ENCODE peak calls at places on chromosomes 13 and 19, in six cellular contexts. One of them, this sample, is unnamed. For H3K9me3, the result is how much of the 10 kb centered on the place peaks cover.

GRCh38 chr19:13984875-13985741 is 21.0 kb downstream of the RFX1 start:
- DNase-seq in neuronal stem cell: no peak
- DNase-seq in NT2/D1: no peak
- DNase-seq in endodermal cell: no peak
- DNase-seq in GM23248: no peak
- DNase-seq in mammary epithelial cell: no peak
- DNase-seq in this sample: no peak

GRCh38 chr19:10226021-10226375 is 5.1 kb downstream of the S1PR2 start:
- DNase-seq in NT2/D1: no peak
- DNase-seq in neuronal stem cell: no peak
- DNase-seq in GM23248: no peak
- DNase-seq in mammary epithelial cell: no peak
- DNase-seq in endodermal cell: no peak
- DNase-seq in this sample: no peak

GRCh38 chr13:54687173-54687572 is 1658.6 kb downstream of the OLFM4 start:
- DNase-seq in mammary epithelial cell: no peak
- DNase-seq in endodermal cell: no peak
- DNase-seq in neuronal stem cell: no peak
- DNase-seq in NT2/D1: no peak
- DNase-seq in GM23248: no peak
- DNase-seq in this sample: no peak

GRCh38 chr13:92354583-92354982 is 872.0 kb upstream of the GPC6 start:
- DNase-seq in mammary epithelial cell: no peak
- DNase-seq in NT2/D1: no peak
- DNase-seq in GM23248: no peak
- DNase-seq in endodermal cell: no peak
- DNase-seq in neuronal stem cell: no peak
- DNase-seq in this sample: no peak

GRCh38 chr13:36297600-36298338 is at the start of gene CCDC169:
- DNase-seq in endodermal cell: peak
- DNase-seq in NT2/D1: no peak
- DNase-seq in GM23248: peak
- DNase-seq in mammary epithelial cell: peak
- DNase-seq in neuronal stem cell: peak
- DNase-seq in this sample: peak

GRCh38 chr13:29817604-29818378 is 32.6 kb downstream of the UBL3 start:
- DNase-seq in endodermal cell: no peak
- DNase-seq in mammary epithelial cell: no peak
- DNase-seq in GM23248: peak
- DNase-seq in NT2/D1: no peak
- DNase-seq in neuronal stem cell: no peak
- DNase-seq in this sample: no peak

GRCh38 chr13:23579072-23579885 is 9.1 kb downstream of the TNFRSF19 start:
- DNase-seq in GM23248: peak
- DNase-seq in mammary epithelial cell: peak
- DNase-seq in NT2/D1: peak
- DNase-seq in endodermal cell: peak
- DNase-seq in neuronal stem cell: peak
- DNase-seq in this sample: peak

GRCh38 chr13:27172495-27172842 is 858 bp upstream of the USP12 start:
- DNase-seq in mammary epithelial cell: no peak
- DNase-seq in endodermal cell: no peak
- DNase-seq in neuronal stem cell: no peak
- DNase-seq in NT2/D1: no peak
- DNase-seq in GM23248: peak
- DNase-seq in this sample: no peak

GRCh38 chr19:48554385-48555091 is 2.6 kb downstream of the SULT2B1 start:
- DNase-seq in neuronal stem cell: peak
- DNase-seq in NT2/D1: peak
- DNase-seq in GM23248: no peak
- DNase-seq in endodermal cell: peak
- DNase-seq in mammary epithelial cell: no peak
- DNase-seq in this sample: peak

GRCh38 chr19:29379257-29379986 is 146.4 kb upstream of the VSTM2B start:
- DNase-seq in endodermal cell: peak
- DNase-seq in NT2/D1: no peak
- DNase-seq in neuronal stem cell: no peak
- DNase-seq in mammary epithelial cell: no peak
- DNase-seq in GM23248: no peak
- DNase-seq in this sample: no peak

GRCh38 chr13:46609052-46609451 is 56.1 kb downstream of the LRCH1 start:
- DNase-seq in NT2/D1: no peak
- DNase-seq in neuronal stem cell: no peak
- DNase-seq in GM23248: no peak
- DNase-seq in endodermal cell: no peak
- DNase-seq in mammary epithelial cell: no peak
- DNase-seq in this sample: no peak

GRCh38 chr19:1394252-1395193 is 6.8 kb downstream of the GAMT start:
- DNase-seq in neuronal stem cell: no peak
- DNase-seq in NT2/D1: no peak
- DNase-seq in GM23248: no peak
- DNase-seq in endodermal cell: no peak
- DNase-seq in mammary epithelial cell: no peak
- DNase-seq in this sample: peak

GRCh38 chr19:34838753-34839431 is 65.9 kb upstream of the ZNF599 start:
- DNase-seq in GM23248: peak
- DNase-seq in NT2/D1: no peak
- DNase-seq in endodermal cell: peak
- DNase-seq in mammary epithelial cell: peak
- DNase-seq in neuronal stem cell: peak
- DNase-seq in this sample: no peak

GRCh38 chr13:43074824-43075510 is 51.6 kb downstream of the DNAJC15 start:
- DNase-seq in endodermal cell: no peak
- DNase-seq in NT2/D1: no peak
- DNase-seq in GM23248: no peak
- DNase-seq in neuronal stem cell: no peak
- DNase-seq in mammary epithelial cell: no peak
- DNase-seq in this sample: no peak

GRCh38 chr13:55013051-55013450 is 1984.4 kb downstream of the OLFM4 start:
- DNase-seq in mammary epithelial cell: no peak
- DNase-seq in neuronal stem cell: no peak
- DNase-seq in GM23248: no peak
- DNase-seq in endodermal cell: peak
- DNase-seq in NT2/D1: peak
- DNase-seq in this sample: no peak

GRCh38 chr13:50130686-50131051 is 115.4 kb downstream of the KCNRG start:
- DNase-seq in NT2/D1: no peak
- DNase-seq in mammary epithelial cell: no peak
- DNase-seq in GM23248: peak
- DNase-seq in endodermal cell: peak
- DNase-seq in neuronal stem cell: peak
- DNase-seq in this sample: peak

GRCh38 chr19:14775855-14776254 is 2.5 kb downstream of the ADGRE2 start:
- DNase-seq in neuronal stem cell: no peak
- DNase-seq in mammary epithelial cell: no peak
- DNase-seq in NT2/D1: no peak
- DNase-seq in endodermal cell: no peak
- DNase-seq in GM23248: no peak
- DNase-seq in this sample: peak

GRCh38 chr13:50422181-50423148 is 407.2 kb downstream of the KCNRG start:
- DNase-seq in GM23248: no peak
- DNase-seq in neuronal stem cell: no peak
- DNase-seq in mammary epithelial cell: no peak
- DNase-seq in endodermal cell: no peak
- DNase-seq in NT2/D1: no peak
- DNase-seq in this sample: no peak

GRCh38 chr13:107202371-107203023 is 634.6 kb upstream of the ARGLU1 start:
- DNase-seq in GM23248: peak
- DNase-seq in NT2/D1: no peak
- DNase-seq in neuronal stem cell: no peak
- DNase-seq in mammary epithelial cell: peak
- DNase-seq in endodermal cell: no peak
- DNase-seq in this sample: no peak

GRCh38 chr13:113035209-113035800 is 66.3 kb downstream of the MCF2L start:
- DNase-seq in GM23248: no peak
- DNase-seq in endodermal cell: no peak
- DNase-seq in NT2/D1: no peak
- DNase-seq in mammary epithelial cell: no peak
- DNase-seq in neuronal stem cell: no peak
- DNase-seq in this sample: peak
- H3K9ac ChIP-seq in GM23248: no peak
- H3K9ac ChIP-seq in endodermal cell: no peak
- H3K9ac ChIP-seq in NT2/D1: no peak
- H3K9ac ChIP-seq in mammary epithelial cell: no peak
- H3K9ac ChIP-seq in neuronal stem cell: no peak
- H3K9ac ChIP-seq in this sample: no peak

DNA sequence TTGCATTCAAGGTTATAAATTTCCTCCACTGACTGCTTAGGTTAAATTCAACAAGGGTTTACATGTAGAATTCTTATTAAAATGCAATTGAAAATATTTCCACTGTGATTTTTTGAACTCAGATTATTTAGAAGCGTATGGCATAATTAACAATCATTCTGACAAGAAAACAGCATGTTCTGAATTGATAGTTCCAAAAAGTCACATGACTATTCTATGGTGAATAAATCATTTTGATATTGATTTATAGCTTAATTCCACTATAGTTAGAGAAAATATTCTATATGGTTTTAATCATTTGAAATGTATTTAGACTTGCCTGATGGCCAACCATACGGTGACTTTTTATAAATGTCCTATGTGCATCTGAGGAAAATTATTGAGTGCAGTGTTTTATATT is 3.0 kb downstream of the ZNF577 start:
- DNase-seq in endodermal cell: no peak
- DNase-seq in NT2/D1: no peak
- DNase-seq in mammary epithelial cell: no peak
- DNase-seq in GM23248: no peak
- DNase-seq in neuronal stem cell: no peak
- DNase-seq in this sample: no peak
- H3K9me3 ChIP-seq in endodermal cell: half or more
- H3K9me3 ChIP-seq in NT2/D1: under half
- H3K9me3 ChIP-seq in mammary epithelial cell: under half
- H3K9me3 ChIP-seq in GM23248: under half
- H3K9me3 ChIP-seq in neuronal stem cell: under half
- H3K9me3 ChIP-seq in this sample: under half

GRCh38 chr19:33246729-33247440 is 21.2 kb upstream of the SLC7A10 start:
- DNase-seq in endodermal cell: no peak
- DNase-seq in GM23248: peak
- DNase-seq in neuronal stem cell: no peak
- DNase-seq in NT2/D1: no peak
- DNase-seq in mammary epithelial cell: no peak
- DNase-seq in this sample: peak
- H3K9ac ChIP-seq in endodermal cell: no peak
- H3K9ac ChIP-seq in GM23248: no peak
- H3K9ac ChIP-seq in neuronal stem cell: no peak
- H3K9ac ChIP-seq in NT2/D1: no peak
- H3K9ac ChIP-seq in mammary epithelial cell: no peak
- H3K9ac ChIP-seq in this sample: no peak

GRCh38 chr19:44207126-44207803 is 5.1 kb upstream of the ZNF227 start:
- DNase-seq in endodermal cell: peak
- DNase-seq in neuronal stem cell: peak
- DNase-seq in GM23248: peak
- DNase-seq in mammary epithelial cell: peak
- DNase-seq in NT2/D1: peak
- DNase-seq in this sample: peak

GRCh38 chr19:44196772-44197171 is 15.6 kb upstream of the ZNF227 start:
- DNase-seq in GM23248: no peak
- DNase-seq in neuronal stem cell: no peak
- DNase-seq in endodermal cell: no peak
- DNase-seq in NT2/D1: no peak
- DNase-seq in mammary epithelial cell: no peak
- DNase-seq in this sample: no peak

GRCh38 chr19:44202974-44203373 is 9.4 kb upstream of the ZNF227 start:
- DNase-seq in endodermal cell: no peak
- DNase-seq in neuronal stem cell: no peak
- DNase-seq in mammary epithelial cell: no peak
- DNase-seq in GM23248: no peak
- DNase-seq in NT2/D1: no peak
- DNase-seq in this sample: no peak

GRCh38 chr19:44204772-44205171 is 7.6 kb upstream of the ZNF227 start:
- DNase-seq in GM23248: no peak
- DNase-seq in NT2/D1: no peak
- DNase-seq in neuronal stem cell: no peak
- DNase-seq in endodermal cell: no peak
- DNase-seq in mammary epithelial cell: no peak
- DNase-seq in this sample: no peak

GRCh38 chr19:44202470-44202869 is 9.9 kb upstream of the ZNF227 start:
- DNase-seq in NT2/D1: no peak
- DNase-seq in neuronal stem cell: no peak
- DNase-seq in mammary epithelial cell: peak
- DNase-seq in endodermal cell: no peak
- DNase-seq in GM23248: peak
- DNase-seq in this sample: no peak
- H3K9me3 ChIP-seq in NT2/D1: under half
- H3K9me3 ChIP-seq in neuronal stem cell: under half
- H3K9me3 ChIP-seq in mammary epithelial cell: under half
- H3K9me3 ChIP-seq in endodermal cell: under half
- H3K9me3 ChIP-seq in GM23248: under half
- H3K9me3 ChIP-seq in this sample: under half

DNA sequence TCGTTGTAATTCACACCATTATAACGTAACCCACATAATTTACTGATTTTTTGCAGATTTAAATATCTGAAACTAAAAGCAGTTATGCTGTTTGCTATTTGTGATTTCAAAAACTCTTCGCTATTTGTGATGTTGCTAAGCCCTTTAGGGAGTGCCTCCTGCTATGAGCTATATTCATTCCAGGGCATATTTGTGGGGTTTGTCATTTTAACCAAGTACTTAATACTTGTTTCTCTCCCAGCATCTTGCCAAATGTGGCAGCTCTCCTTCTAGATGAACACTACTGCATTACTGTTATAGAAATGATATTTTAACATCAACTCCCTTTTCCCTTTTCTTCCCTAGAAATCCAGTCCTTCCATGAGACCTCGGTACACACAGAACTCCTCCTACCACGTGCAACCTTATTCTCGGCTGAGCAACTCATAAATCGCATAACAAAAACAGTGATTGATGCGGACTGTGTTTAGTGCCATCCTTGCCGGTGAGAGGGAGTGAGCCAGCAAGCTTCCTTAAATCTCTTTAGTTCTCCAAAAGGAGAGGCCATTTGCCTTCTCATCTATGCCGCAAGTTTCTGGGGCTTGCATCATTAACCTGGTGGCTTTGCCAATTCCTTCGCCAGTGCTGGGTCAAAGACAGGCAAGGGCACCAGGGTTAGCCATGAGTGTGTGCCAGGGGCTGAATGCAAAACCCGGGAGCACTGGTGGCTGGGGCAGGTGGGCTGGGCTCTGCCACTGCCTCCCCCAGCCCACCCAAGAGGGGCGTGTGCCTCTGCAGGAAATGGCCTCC is 33.4 kb downstream of the RFX2 start:
- DNase-seq in NT2/D1: no peak
- DNase-seq in neuronal stem cell: no peak
- DNase-seq in endodermal cell: no peak
- DNase-seq in GM23248: peak
- DNase-seq in mammary epithelial cell: peak
- DNase-seq in this sample: no peak
- H3K9ac ChIP-seq in NT2/D1: no peak
- H3K9ac ChIP-seq in neuronal stem cell: no peak
- H3K9ac ChIP-seq in endodermal cell: no peak
- H3K9ac ChIP-seq in GM23248: peak
- H3K9ac ChIP-seq in mammary epithelial cell: peak
- H3K9ac ChIP-seq in this sample: no peak